ENCODE peak calls at places on chromosomes 12 and 14, in seven cellular contexts. T is GM10248; C is GM20000; X is T-helper 1 cell; I is stimulated activated CD4-positive, alpha-beta T cell treated with anti-CD3 and anti-CD28 coated beads, Interleukin-1b, Interleukin-23, amount 100 ng/mL, for 1 hour; Q is astrocyte of the cerebellum; B is T-helper 22 cell. H is an unnamed sample.

GRCh38 chr12:56634242-56634836 is 4.2 kb upstream of the BAZ2A start:
- DNase-seq in T (no peak), C (peak), X (no peak), I (no peak), Q (no peak), B (peak), H (no peak)

GRCh38 chr12:46933947-46934346 is 108.2 kb upstream of the SLC38A4 start:
- DNase-seq in T (peak), C (no peak), X (no peak), I (no peak), Q (peak), B (no peak), H (peak)

GRCh38 chr12:106954462-106955376 is 988 bp upstream of the TMEM263 start:
- DNase-seq in T (no peak), C (no peak), X (peak), I (no peak), Q (no peak), B (peak), H (no peak)

GRCh38 chr12:53978477-53979356 is 4.0 kb upstream of the HOTAIR start:
- DNase-seq in T (no peak), C (no peak), X (no peak), I (no peak), Q (no peak), B (no peak), H (peak)

GRCh38 chr12:12622418-12622817 is 10.7 kb downstream of the CREBL2 start:
- DNase-seq in T (no peak), C (no peak), X (peak), I (no peak), Q (no peak), B (peak), H (no peak)

GRCh38 chr12:93514853-93515252 is 47.5 kb downstream of the MRPL42 start:
- DNase-seq in T (no peak), C (no peak), X (no peak), I (no peak), Q (peak), B (no peak), H (no peak)

GRCh38 chr12:64943686-64944085 is 119.2 kb downstream of the TBC1D30 start:
- DNase-seq in T (no peak), C (no peak), X (no peak), I (no peak), Q (peak), B (no peak), H (no peak)

GRCh38 chr12:24902521-24903304 is 46.2 kb downstream of the BCAT1 start:
- DNase-seq in T (peak), C (peak), X (no peak), I (no peak), Q (no peak), B (no peak), H (no peak)

GRCh38 chr12:71871116-71871515 is 31.6 kb downstream of the TBC1D15 start:
- DNase-seq in T (no peak), C (no peak), X (no peak), I (no peak), Q (no peak), B (no peak), H (no peak)

GRCh38 chr12:86719381-86719780 is 463.2 kb upstream of the MGAT4C start:
- DNase-seq in T (no peak), C (no peak), X (no peak), I (no peak), Q (no peak), B (no peak), H (no peak)

GRCh38 chr14:65483647-65484046 is 71.1 kb downstream of the FUT8 start:
- DNase-seq in T (no peak), C (no peak), X (no peak), I (no peak), Q (no peak), B (no peak), H (no peak)

GRCh38 chr14:55873229-55873628 is 245.0 kb upstream of the PELI2 start:
- DNase-seq in T (no peak), C (no peak), X (no peak), I (no peak), Q (no peak), B (no peak), H (no peak)

GRCh38 chr12:8734873-8735381 is 37.1 kb downstream of the RIMKLB start:
- DNase-seq in T (no peak), C (no peak), X (no peak), I (no peak), Q (no peak), B (no peak), H (no peak)

GRCh38 chr12:102522768-102523167 is 42.4 kb upstream of the IGF1 start:
- DNase-seq in T (no peak), C (no peak), X (no peak), I (no peak), Q (no peak), B (no peak), H (no peak)

GRCh38 chr12:114777052-114777451 is 93.1 kb upstream of the TBX3 start:
- DNase-seq in T (no peak), C (no peak), X (no peak), I (no peak), Q (peak), B (no peak), H (no peak)

GRCh38 chr12:66508025-66508424 is 170.9 kb downstream of the GRIP1 start:
- DNase-seq in T (no peak), C (no peak), X (no peak), I (no peak), Q (no peak), B (no peak), H (no peak)

GRCh38 chr12:105716621-105717020 is 386.1 kb downstream of the C12orf75 start:
- DNase-seq in T (no peak), C (no peak), X (no peak), I (no peak), Q (no peak), B (no peak), H (no peak)

GRCh38 chr14:104756477-104757237 is 3.7 kb downstream of the SIVA1 start:
- DNase-seq in T (no peak), C (no peak), X (no peak), I (no peak), Q (no peak), B (no peak), H (no peak)

GRCh38 chr12:20426191-20426590 is 57.9 kb downstream of the PDE3A start:
- DNase-seq in T (no peak), C (no peak), X (no peak), I (no peak), Q (no peak), B (no peak), H (no peak)

GRCh38 chr14:21257395-21258193 is 11.6 kb downstream of the HNRNPC start:
- DNase-seq in T (no peak), C (no peak), X (no peak), I (no peak), Q (no peak), B (no peak), H (no peak)

GRCh38 chr12:85004199-85004598 is 31.9 kb downstream of the TSPAN19 start:
- DNase-seq in T (no peak), C (no peak), X (no peak), I (no peak), Q (no peak), B (no peak), H (no peak)

GRCh38 chr12:90922068-90922743 is 32.8 kb downstream of the CCER1 start:
- DNase-seq in T (no peak), C (no peak), X (no peak), I (no peak), Q (no peak), B (no peak), H (no peak)